ENCODE peak calls at places on chromosome 16, in ten cellular contexts. One of them, this sample, is unnamed.

GRCh38 chr16:678858-679807 is 1.1 kb upstream of the STUB1 start:
- DNase-seq in thoracic aorta: no peak
- DNase-seq in T-helper 2 cell: peak
- DNase-seq in activated CD4-positive, alpha-beta memory T cell treated with anti-CD3 and anti-CD28 coated beads, Interleukin-2, amount 10 ng/mL, durations not matched to agents 7 days and 5 days: peak
- DNase-seq in Calu3: no peak
- DNase-seq in HCT116: no peak
- DNase-seq in heart left ventricle: peak
- DNase-seq in tibial nerve: no peak
- DNase-seq in T-helper 22 cell: peak
- DNase-seq in NCI-H510A: no peak
- DNase-seq in this sample: peak

GRCh38 chr16:63005356-63005755 is 969.1 kb upstream of the CDH8 start:
- DNase-seq in tibial nerve: no peak
- DNase-seq in T-helper 2 cell: no peak
- DNase-seq in T-helper 22 cell: no peak
- DNase-seq in NCI-H510A: no peak
- DNase-seq in HCT116: no peak
- DNase-seq in thoracic aorta: no peak
- DNase-seq in Calu3: no peak
- DNase-seq in heart left ventricle: no peak
- DNase-seq in activated CD4-positive, alpha-beta memory T cell treated with anti-CD3 and anti-CD28 coated beads, Interleukin-2, amount 10 ng/mL, durations not matched to agents 7 days and 5 days: no peak
- DNase-seq in this sample: no peak

GRCh38 chr16:28304214-28304613 is 11.9 kb downstream of the SBK1 start:
- DNase-seq in HCT116: no peak
- DNase-seq in Calu3: peak
- DNase-seq in T-helper 22 cell: no peak
- DNase-seq in T-helper 2 cell: no peak
- DNase-seq in thoracic aorta: no peak
- DNase-seq in activated CD4-positive, alpha-beta memory T cell treated with anti-CD3 and anti-CD28 coated beads, Interleukin-2, amount 10 ng/mL, durations not matched to agents 7 days and 5 days: peak
- DNase-seq in NCI-H510A: no peak
- DNase-seq in heart left ventricle: peak
- DNase-seq in tibial nerve: peak
- DNase-seq in this sample: no peak

GRCh38 chr16:86396918-86397317 is 113.4 kb upstream of the FOXF1 start:
- DNase-seq in tibial nerve: no peak
- DNase-seq in activated CD4-positive, alpha-beta memory T cell treated with anti-CD3 and anti-CD28 coated beads, Interleukin-2, amount 10 ng/mL, durations not matched to agents 7 days and 5 days: no peak
- DNase-seq in NCI-H510A: no peak
- DNase-seq in thoracic aorta: no peak
- DNase-seq in heart left ventricle: no peak
- DNase-seq in HCT116: peak
- DNase-seq in Calu3: no peak
- DNase-seq in T-helper 2 cell: no peak
- DNase-seq in T-helper 22 cell: no peak
- DNase-seq in this sample: peak

GRCh38 chr16:85436207-85436606 is 176.9 kb upstream of the GSE1 start:
- DNase-seq in NCI-H510A: no peak
- DNase-seq in tibial nerve: no peak
- DNase-seq in T-helper 2 cell: no peak
- DNase-seq in Calu3: no peak
- DNase-seq in T-helper 22 cell: no peak
- DNase-seq in HCT116: no peak
- DNase-seq in thoracic aorta: no peak
- DNase-seq in activated CD4-positive, alpha-beta memory T cell treated with anti-CD3 and anti-CD28 coated beads, Interleukin-2, amount 10 ng/mL, durations not matched to agents 7 days and 5 days: no peak
- DNase-seq in heart left ventricle: no peak
- DNase-seq in this sample: no peak

GRCh38 chr16:72172105-72173034 is at the start of gene PMFBP1:
- DNase-seq in T-helper 2 cell: peak
- DNase-seq in thoracic aorta: peak
- DNase-seq in activated CD4-positive, alpha-beta memory T cell treated with anti-CD3 and anti-CD28 coated beads, Interleukin-2, amount 10 ng/mL, durations not matched to agents 7 days and 5 days: peak
- DNase-seq in tibial nerve: peak
- DNase-seq in heart left ventricle: peak
- DNase-seq in HCT116: no peak
- DNase-seq in Calu3: peak
- DNase-seq in NCI-H510A: peak
- DNase-seq in T-helper 22 cell: no peak
- DNase-seq in this sample: peak

GRCh38 chr16:68470461-68471150 is 22.3 kb upstream of the SMPD3 start:
- DNase-seq in thoracic aorta: no peak
- DNase-seq in HCT116: no peak
- DNase-seq in tibial nerve: peak
- DNase-seq in heart left ventricle: peak
- DNase-seq in Calu3: no peak
- DNase-seq in NCI-H510A: no peak
- DNase-seq in T-helper 2 cell: no peak
- DNase-seq in activated CD4-positive, alpha-beta memory T cell treated with anti-CD3 and anti-CD28 coated beads, Interleukin-2, amount 10 ng/mL, durations not matched to agents 7 days and 5 days: no peak
- DNase-seq in T-helper 22 cell: no peak
- DNase-seq in this sample: no peak

GRCh38 chr16:70476272-70477020 is 22.1 kb downstream of the FCSK start:
- DNase-seq in tibial nerve: no peak
- DNase-seq in heart left ventricle: no peak
- DNase-seq in activated CD4-positive, alpha-beta memory T cell treated with anti-CD3 and anti-CD28 coated beads, Interleukin-2, amount 10 ng/mL, durations not matched to agents 7 days and 5 days: peak
- DNase-seq in thoracic aorta: no peak
- DNase-seq in HCT116: peak
- DNase-seq in NCI-H510A: no peak
- DNase-seq in T-helper 22 cell: no peak
- DNase-seq in Calu3: peak
- DNase-seq in T-helper 2 cell: peak
- DNase-seq in this sample: no peak

GRCh38 chr16:50981951-50982350 is 169.1 kb downstream of the SALL1 start:
- DNase-seq in T-helper 2 cell: no peak
- DNase-seq in T-helper 22 cell: no peak
- DNase-seq in HCT116: no peak
- DNase-seq in NCI-H510A: no peak
- DNase-seq in heart left ventricle: no peak
- DNase-seq in tibial nerve: no peak
- DNase-seq in Calu3: no peak
- DNase-seq in activated CD4-positive, alpha-beta memory T cell treated with anti-CD3 and anti-CD28 coated beads, Interleukin-2, amount 10 ng/mL, durations not matched to agents 7 days and 5 days: no peak
- DNase-seq in thoracic aorta: no peak
- DNase-seq in this sample: no peak

GRCh38 chr16:16101585-16101984 is 121.7 kb downstream of the ABCC6 start:
- DNase-seq in HCT116: no peak
- DNase-seq in Calu3: no peak
- DNase-seq in NCI-H510A: peak
- DNase-seq in thoracic aorta: no peak
- DNase-seq in T-helper 2 cell: no peak
- DNase-seq in tibial nerve: no peak
- DNase-seq in T-helper 22 cell: no peak
- DNase-seq in heart left ventricle: no peak
- DNase-seq in activated CD4-positive, alpha-beta memory T cell treated with anti-CD3 and anti-CD28 coated beads, Interleukin-2, amount 10 ng/mL, durations not matched to agents 7 days and 5 days: no peak
- DNase-seq in this sample: no peak

GRCh38 chr16:89921131-89921698 is 1.9 kb upstream of the TUBB3 start:
- DNase-seq in tibial nerve: no peak
- DNase-seq in NCI-H510A: no peak
- DNase-seq in thoracic aorta: no peak
- DNase-seq in HCT116: no peak
- DNase-seq in T-helper 22 cell: no peak
- DNase-seq in activated CD4-positive, alpha-beta memory T cell treated with anti-CD3 and anti-CD28 coated beads, Interleukin-2, amount 10 ng/mL, durations not matched to agents 7 days and 5 days: no peak
- DNase-seq in T-helper 2 cell: no peak
- DNase-seq in heart left ventricle: no peak
- DNase-seq in Calu3: no peak
- DNase-seq in this sample: no peak